ENCODE peak calls at places on chromosomes 5 and 9, in seven cellular contexts. K is transverse colon; N is stomach; F is NCI-H187; P is skeletal muscle cell; T is activated B cell treated with CpG ODN at 0.5 μM for 24 hours; V is activated CD8-positive, alpha-beta memory T cell treated with anti-CD3 and anti-CD28 coated beads for 4 hours. L is an unnamed sample.
A peak's percentile ranks its signal among the peaks of the same experiment; 100 is the strongest.

GRCh38 chr9:112755675-112756074 is 5.1 kb downstream of the SNX30 start:
- DNase-seq in K (no peak), N (no peak), F (no peak), P (no peak), T (no peak), V (no peak), L (no peak)

GRCh38 chr5:87705876-87706275 is 293.1 kb upstream of the CCNH start:
- DNase-seq in K (no peak), N (no peak), F (no peak), P (no peak), T (no peak), V (no peak), L (no peak)

GRCh38 chr5:95664204-95664786 is 17.7 kb downstream of the RFESD start:
- DNase-seq in K (peak; percentile 18), N (no peak), F (no peak), P (no peak), T (no peak), V (no peak), L (no peak)

GRCh38 chr5:160173-160510 is 31.2 kb upstream of the LRRC14B start:
- DNase-seq in K (no peak), N (peak; percentile 10), F (no peak), P (peak; percentile 51), T (no peak), V (no peak), L (no peak)

GRCh38 chr5:61303348-61303747 is 28.7 kb upstream of the ZSWIM6 start:
- DNase-seq in K (no peak), N (no peak), F (no peak), P (no peak), T (no peak), V (no peak), L (no peak)

GRCh38 chr9:95101326-95101725 is 216.2 kb downstream of the FANCC start:
- DNase-seq in K (no peak), N (no peak), F (no peak), P (no peak), T (no peak), V (no peak), L (no peak)

GRCh38 chr5:5886812-5887486 is 464.5 kb downstream of the ICE1 start:
- DNase-seq in K (peak; percentile 19), N (peak; percentile 52), F (peak; percentile 10), P (no peak), T (peak; percentile 51), V (no peak), L (peak; percentile 49)

GRCh38 chr9:96008502-96009222 is 133.2 kb downstream of the ERCC6L2 start:
- DNase-seq in K (no peak), N (no peak), F (no peak), P (no peak), T (no peak), V (no peak), L (peak; percentile 48)

GRCh38 chr9:121989010-121989409 is 104.1 kb downstream of the TTLL11 start:
- DNase-seq in K (no peak), N (no peak), F (no peak), P (no peak), T (no peak), V (no peak), L (no peak)

GRCh38 chr9:97059661-97060060 is 20.7 kb upstream of the CTSV start:
- DNase-seq in K (no peak), N (no peak), F (no peak), P (no peak), T (no peak), V (no peak), L (no peak)

GRCh38 chr5:141524604-141525597 is 36.0 kb downstream of the PCDHGC5 start:
- DNase-seq in K (peak; percentile 87), N (peak; percentile 83), F (peak; percentile 61), P (peak; percentile 89), T (peak; percentile 50), V (peak; percentile 14), L (peak; percentile 24)

GRCh38 chr5:3303777-3304176 is 291.9 kb upstream of the IRX1 start:
- DNase-seq in K (no peak), N (no peak), F (no peak), P (no peak), T (no peak), V (no peak), L (no peak)

GRCh38 chr9:112605518-112605917 is 112.4 kb downstream of the INIP start:
- DNase-seq in K (no peak), N (no peak), F (no peak), P (no peak), T (no peak), V (no peak), L (no peak)

GRCh38 chr5:92678576-92679105 is 902.4 kb downstream of the NR2F1-AS1 start:
- DNase-seq in K (no peak), N (no peak), F (no peak), P (no peak), T (no peak), V (no peak), L (no peak)

GRCh38 chr5:45062044-45062443 is 253.3 kb downstream of the MRPS30 start:
- DNase-seq in K (no peak), N (no peak), F (no peak), P (no peak), T (no peak), V (no peak), L (no peak)

GRCh38 chr9:93675336-93676150 is 99.2 kb downstream of the PHF2 start:
- DNase-seq in K (peak; percentile 5), N (peak; percentile 22), F (no peak), P (no peak), T (peak; percentile 14), V (no peak), L (no peak)

GRCh38 chr5:54165687-54166086 is 144.7 kb downstream of the ARL15 start:
- DNase-seq in K (no peak), N (no peak), F (no peak), P (no peak), T (no peak), V (no peak), L (no peak)

GRCh38 chr9:70101265-70101664 is 57.6 kb downstream of the MAMDC2 start:
- DNase-seq in K (no peak), N (no peak), F (no peak), P (no peak), T (no peak), V (no peak), L (no peak)

GRCh38 chr9:30201024-30201423 is 2183.4 kb upstream of the ACO1 start:
- DNase-seq in K (no peak), N (no peak), F (no peak), P (no peak), T (no peak), V (no peak), L (no peak)